ENCODE peak calls at places on chromosomes 6 and 20, in nine cellular contexts. One of them, this sample, is unnamed.

GRCh38 chr6:135675862-135676261 is 175.6 kb upstream of the PDE7B start:
- DNase-seq in OCI-M1: peak
- DNase-seq in left cardiac atrium: no peak
- DNase-seq in ecto neural progenitor cell: no peak
- DNase-seq in NCI-H1694 treated with DMSO at 0.1 percent for 48 hours: no peak
- DNase-seq in NCI-H1092 treated with DMSO at 0.1 percent for 48 hours: peak
- DNase-seq in IMR-90: peak
- DNase-seq in GM12891: peak
- DNase-seq in NCI-H146: peak
- DNase-seq in this sample: peak

GRCh38 chr20:25439328-25439727 is 31.9 kb downstream of the GINS1 start:
- DNase-seq in OCI-M1: peak
- DNase-seq in left cardiac atrium: no peak
- DNase-seq in ecto neural progenitor cell: no peak
- DNase-seq in NCI-H1694 treated with DMSO at 0.1 percent for 48 hours: no peak
- DNase-seq in NCI-H1092 treated with DMSO at 0.1 percent for 48 hours: no peak
- DNase-seq in IMR-90: no peak
- DNase-seq in GM12891: no peak
- DNase-seq in NCI-H146: no peak
- DNase-seq in this sample: no peak

GRCh38 chr6:158561247-158561884 is 1.5 kb downstream of the TMEM181 start:
- DNase-seq in OCI-M1: no peak
- DNase-seq in left cardiac atrium: no peak
- DNase-seq in ecto neural progenitor cell: no peak
- DNase-seq in NCI-H1694 treated with DMSO at 0.1 percent for 48 hours: no peak
- DNase-seq in NCI-H1092 treated with DMSO at 0.1 percent for 48 hours: no peak
- DNase-seq in IMR-90: no peak
- DNase-seq in GM12891: no peak
- DNase-seq in NCI-H146: no peak
- DNase-seq in this sample: no peak

GRCh38 chr20:57409316-57409671 is 18.1 kb downstream of the RBM38 start:
- DNase-seq in OCI-M1: no peak
- DNase-seq in left cardiac atrium: no peak
- DNase-seq in ecto neural progenitor cell: no peak
- DNase-seq in NCI-H1694 treated with DMSO at 0.1 percent for 48 hours: no peak
- DNase-seq in NCI-H1092 treated with DMSO at 0.1 percent for 48 hours: no peak
- DNase-seq in IMR-90: no peak
- DNase-seq in GM12891: no peak
- DNase-seq in NCI-H146: no peak
- DNase-seq in this sample: no peak

GRCh38 chr6:157278171-157278570 is 45.1 kb downstream of the TMEM242 start:
- DNase-seq in OCI-M1: no peak
- DNase-seq in left cardiac atrium: no peak
- DNase-seq in ecto neural progenitor cell: no peak
- DNase-seq in NCI-H1694 treated with DMSO at 0.1 percent for 48 hours: no peak
- DNase-seq in NCI-H1092 treated with DMSO at 0.1 percent for 48 hours: no peak
- DNase-seq in IMR-90: no peak
- DNase-seq in GM12891: no peak
- DNase-seq in NCI-H146: no peak
- DNase-seq in this sample: no peak

GRCh38 chr6:90537027-90537426 is 49.8 kb downstream of the MAP3K7 start:
- DNase-seq in OCI-M1: no peak
- DNase-seq in left cardiac atrium: no peak
- DNase-seq in ecto neural progenitor cell: no peak
- DNase-seq in NCI-H1694 treated with DMSO at 0.1 percent for 48 hours: no peak
- DNase-seq in NCI-H1092 treated with DMSO at 0.1 percent for 48 hours: no peak
- DNase-seq in IMR-90: peak
- DNase-seq in GM12891: no peak
- DNase-seq in NCI-H146: no peak
- DNase-seq in this sample: no peak

GRCh38 chr6:104929348-104929747 is 27.6 kb upstream of the LIN28B start:
- DNase-seq in OCI-M1: peak
- DNase-seq in left cardiac atrium: no peak
- DNase-seq in ecto neural progenitor cell: no peak
- DNase-seq in NCI-H1694 treated with DMSO at 0.1 percent for 48 hours: no peak
- DNase-seq in NCI-H1092 treated with DMSO at 0.1 percent for 48 hours: no peak
- DNase-seq in IMR-90: no peak
- DNase-seq in GM12891: no peak
- DNase-seq in NCI-H146: no peak
- DNase-seq in this sample: no peak

GRCh38 chr20:41169791-41170351 is 32.5 kb downstream of the PLCG1 start:
- DNase-seq in OCI-M1: no peak
- DNase-seq in left cardiac atrium: no peak
- DNase-seq in ecto neural progenitor cell: no peak
- DNase-seq in NCI-H1694 treated with DMSO at 0.1 percent for 48 hours: no peak
- DNase-seq in NCI-H1092 treated with DMSO at 0.1 percent for 48 hours: no peak
- DNase-seq in IMR-90: peak
- DNase-seq in GM12891: no peak
- DNase-seq in NCI-H146: no peak
- DNase-seq in this sample: no peak

GRCh38 chr20:10806539-10806938 is 132.7 kb upstream of the JAG1 start:
- DNase-seq in OCI-M1: no peak
- DNase-seq in left cardiac atrium: no peak
- DNase-seq in ecto neural progenitor cell: no peak
- DNase-seq in NCI-H1694 treated with DMSO at 0.1 percent for 48 hours: no peak
- DNase-seq in NCI-H1092 treated with DMSO at 0.1 percent for 48 hours: no peak
- DNase-seq in IMR-90: no peak
- DNase-seq in GM12891: no peak
- DNase-seq in NCI-H146: no peak
- DNase-seq in this sample: no peak

GRCh38 chr6:106692112-106692822 is 62.9 kb downstream of the QRSL1 start:
- DNase-seq in OCI-M1: no peak
- DNase-seq in left cardiac atrium: no peak
- DNase-seq in ecto neural progenitor cell: no peak
- DNase-seq in NCI-H1694 treated with DMSO at 0.1 percent for 48 hours: peak
- DNase-seq in NCI-H1092 treated with DMSO at 0.1 percent for 48 hours: peak
- DNase-seq in IMR-90: peak
- DNase-seq in GM12891: no peak
- DNase-seq in NCI-H146: peak
- DNase-seq in this sample: peak

GRCh38 chr6:3794092-3794491 is 42.6 kb upstream of the PXDC1 start:
- DNase-seq in OCI-M1: no peak
- DNase-seq in left cardiac atrium: no peak
- DNase-seq in ecto neural progenitor cell: no peak
- DNase-seq in NCI-H1694 treated with DMSO at 0.1 percent for 48 hours: no peak
- DNase-seq in NCI-H1092 treated with DMSO at 0.1 percent for 48 hours: no peak
- DNase-seq in IMR-90: no peak
- DNase-seq in GM12891: no peak
- DNase-seq in NCI-H146: no peak
- DNase-seq in this sample: no peak

GRCh38 chr20:42492998-42493397 is 696.7 kb downstream of the PTPRT start:
- DNase-seq in OCI-M1: no peak
- DNase-seq in left cardiac atrium: no peak
- DNase-seq in ecto neural progenitor cell: no peak
- DNase-seq in NCI-H1694 treated with DMSO at 0.1 percent for 48 hours: no peak
- DNase-seq in NCI-H1092 treated with DMSO at 0.1 percent for 48 hours: no peak
- DNase-seq in IMR-90: no peak
- DNase-seq in GM12891: no peak
- DNase-seq in NCI-H146: no peak
- DNase-seq in this sample: no peak

GRCh38 chr20:25196701-25197120 is 1.2 kb downstream of the ENTPD6 start:
- DNase-seq in OCI-M1: no peak
- DNase-seq in left cardiac atrium: no peak
- DNase-seq in ecto neural progenitor cell: no peak
- DNase-seq in NCI-H1694 treated with DMSO at 0.1 percent for 48 hours: no peak
- DNase-seq in NCI-H1092 treated with DMSO at 0.1 percent for 48 hours: peak
- DNase-seq in IMR-90: no peak
- DNase-seq in GM12891: no peak
- DNase-seq in NCI-H146: peak
- DNase-seq in this sample: peak

GRCh38 chr6:168133707-168134398 is 54.8 kb upstream of the FRMD1 start:
- DNase-seq in OCI-M1: no peak
- DNase-seq in left cardiac atrium: no peak
- DNase-seq in ecto neural progenitor cell: peak
- DNase-seq in NCI-H1694 treated with DMSO at 0.1 percent for 48 hours: no peak
- DNase-seq in NCI-H1092 treated with DMSO at 0.1 percent for 48 hours: no peak
- DNase-seq in IMR-90: no peak
- DNase-seq in GM12891: no peak
- DNase-seq in NCI-H146: no peak
- DNase-seq in this sample: no peak

GRCh38 chr20:44609006-44609510 is 26.7 kb downstream of the PKIG start:
- DNase-seq in OCI-M1: no peak
- DNase-seq in left cardiac atrium: no peak
- DNase-seq in ecto neural progenitor cell: no peak
- DNase-seq in NCI-H1694 treated with DMSO at 0.1 percent for 48 hours: no peak
- DNase-seq in NCI-H1092 treated with DMSO at 0.1 percent for 48 hours: no peak
- DNase-seq in IMR-90: no peak
- DNase-seq in GM12891: no peak
- DNase-seq in NCI-H146: no peak
- DNase-seq in this sample: no peak

GRCh38 chr6:135048915-135049314 is 5.7 kb downstream of the HBS1L start:
- DNase-seq in OCI-M1: no peak
- DNase-seq in left cardiac atrium: no peak
- DNase-seq in ecto neural progenitor cell: no peak
- DNase-seq in NCI-H1694 treated with DMSO at 0.1 percent for 48 hours: no peak
- DNase-seq in NCI-H1092 treated with DMSO at 0.1 percent for 48 hours: no peak
- DNase-seq in IMR-90: no peak
- DNase-seq in GM12891: no peak
- DNase-seq in NCI-H146: no peak
- DNase-seq in this sample: no peak

GRCh38 chr6:45685076-45685475 is 307.3 kb upstream of the SUPT3H start:
- DNase-seq in OCI-M1: no peak
- DNase-seq in left cardiac atrium: no peak
- DNase-seq in ecto neural progenitor cell: no peak
- DNase-seq in NCI-H1694 treated with DMSO at 0.1 percent for 48 hours: no peak
- DNase-seq in NCI-H1092 treated with DMSO at 0.1 percent for 48 hours: no peak
- DNase-seq in IMR-90: no peak
- DNase-seq in GM12891: no peak
- DNase-seq in NCI-H146: no peak
- DNase-seq in this sample: no peak

GRCh38 chr6:128519931-128520435 is 416 bp downstream of the PTPRK start:
- DNase-seq in OCI-M1: peak
- DNase-seq in left cardiac atrium: peak
- DNase-seq in ecto neural progenitor cell: no peak
- DNase-seq in NCI-H1694 treated with DMSO at 0.1 percent for 48 hours: peak
- DNase-seq in NCI-H1092 treated with DMSO at 0.1 percent for 48 hours: peak
- DNase-seq in IMR-90: no peak
- DNase-seq in GM12891: no peak
- DNase-seq in NCI-H146: peak
- DNase-seq in this sample: no peak

GRCh38 chr6:30829016-30829415 is 55.3 kb upstream of the DDR1 start:
- DNase-seq in OCI-M1: no peak
- DNase-seq in left cardiac atrium: no peak
- DNase-seq in ecto neural progenitor cell: no peak
- DNase-seq in NCI-H1694 treated with DMSO at 0.1 percent for 48 hours: no peak
- DNase-seq in NCI-H1092 treated with DMSO at 0.1 percent for 48 hours: no peak
- DNase-seq in IMR-90: no peak
- DNase-seq in GM12891: no peak
- DNase-seq in NCI-H146: no peak
- DNase-seq in this sample: no peak

GRCh38 chr6:20160541-20161283 is 51.6 kb downstream of the MBOAT1 start:
- DNase-seq in OCI-M1: no peak
- DNase-seq in left cardiac atrium: no peak
- DNase-seq in ecto neural progenitor cell: no peak
- DNase-seq in NCI-H1694 treated with DMSO at 0.1 percent for 48 hours: no peak
- DNase-seq in NCI-H1092 treated with DMSO at 0.1 percent for 48 hours: no peak
- DNase-seq in IMR-90: no peak
- DNase-seq in GM12891: no peak
- DNase-seq in NCI-H146: no peak
- DNase-seq in this sample: no peak

GRCh38 chr6:37168809-37169457 is 1.0 kb upstream of the PIM1 start:
- DNase-seq in OCI-M1: peak
- DNase-seq in left cardiac atrium: no peak
- DNase-seq in ecto neural progenitor cell: no peak
- DNase-seq in NCI-H1694 treated with DMSO at 0.1 percent for 48 hours: peak
- DNase-seq in NCI-H1092 treated with DMSO at 0.1 percent for 48 hours: peak
- DNase-seq in IMR-90: no peak
- DNase-seq in GM12891: no peak
- DNase-seq in NCI-H146: peak
- DNase-seq in this sample: peak

GRCh38 chr6:125913864-125914351 is 42.7 kb upstream of the HINT3 start:
- DNase-seq in OCI-M1: peak
- DNase-seq in left cardiac atrium: no peak
- DNase-seq in ecto neural progenitor cell: no peak
- DNase-seq in NCI-H1694 treated with DMSO at 0.1 percent for 48 hours: no peak
- DNase-seq in NCI-H1092 treated with DMSO at 0.1 percent for 48 hours: no peak
- DNase-seq in IMR-90: peak
- DNase-seq in GM12891: no peak
- DNase-seq in NCI-H146: no peak
- DNase-seq in this sample: no peak

GRCh38 chr20:58994390-58995159 is 12.5 kb downstream of the CTSZ start:
- DNase-seq in OCI-M1: no peak
- DNase-seq in left cardiac atrium: no peak
- DNase-seq in ecto neural progenitor cell: no peak
- DNase-seq in NCI-H1694 treated with DMSO at 0.1 percent for 48 hours: no peak
- DNase-seq in NCI-H1092 treated with DMSO at 0.1 percent for 48 hours: no peak
- DNase-seq in IMR-90: no peak
- DNase-seq in GM12891: no peak
- DNase-seq in NCI-H146: no peak
- DNase-seq in this sample: no peak

GRCh38 chr6:44237813-44238433 is 9.0 kb upstream of the HSP90AB1 start:
- DNase-seq in OCI-M1: peak
- DNase-seq in left cardiac atrium: peak
- DNase-seq in ecto neural progenitor cell: peak
- DNase-seq in NCI-H1694 treated with DMSO at 0.1 percent for 48 hours: peak
- DNase-seq in NCI-H1092 treated with DMSO at 0.1 percent for 48 hours: peak
- DNase-seq in IMR-90: peak
- DNase-seq in GM12891: peak
- DNase-seq in NCI-H146: peak
- DNase-seq in this sample: peak

GRCh38 chr6:100230115-100230975 is 234.4 kb downstream of the SIM1 start:
- DNase-seq in OCI-M1: peak
- DNase-seq in left cardiac atrium: no peak
- DNase-seq in ecto neural progenitor cell: no peak
- DNase-seq in NCI-H1694 treated with DMSO at 0.1 percent for 48 hours: no peak
- DNase-seq in NCI-H1092 treated with DMSO at 0.1 percent for 48 hours: no peak
- DNase-seq in IMR-90: no peak
- DNase-seq in GM12891: no peak
- DNase-seq in NCI-H146: peak
- DNase-seq in this sample: no peak

GRCh38 chr6:139282684-139283083 is 9.1 kb downstream of the TXLNB start:
- DNase-seq in OCI-M1: no peak
- DNase-seq in left cardiac atrium: no peak
- DNase-seq in ecto neural progenitor cell: no peak
- DNase-seq in NCI-H1694 treated with DMSO at 0.1 percent for 48 hours: no peak
- DNase-seq in NCI-H1092 treated with DMSO at 0.1 percent for 48 hours: no peak
- DNase-seq in IMR-90: peak
- DNase-seq in GM12891: no peak
- DNase-seq in NCI-H146: no peak
- DNase-seq in this sample: no peak